ENCODE peak calls at places on chromosomes 5 and 9, in four cellular contexts. O is brain pericyte, S is GM04504, D is HT1080. V is an unnamed sample.

GRCh38 chr5:164784230-164784629 is 1278.8 kb downstream of the MAT2B start:
- DNase-seq in D (no peak), S (no peak), O (no peak), V (no peak)

GRCh38 chr9:137085918-137086530 is 761 bp upstream of the MAN1B1 start:
- DNase-seq in O (no peak), S (peak; percentile 32), D (peak; percentile 32), V (no peak)

GRCh38 chr9:581673-582497 is 259.6 kb upstream of the DMRT1 start:
- DNase-seq in S (no peak), O (no peak), D (peak; percentile 11), V (no peak)

GRCh38 chr9:79155308-79155707 is 416.5 kb upstream of the TLE4 start:
- DNase-seq in S (no peak), O (no peak), D (no peak), V (no peak)

GRCh38 chr5:179079165-179079987 is 19.2 kb downstream of the ZNF354C start:
- DNase-seq in D (no peak), S (no peak), O (no peak), V (no peak)

GRCh38 chr5:100469780-100470179 is 65.4 kb upstream of the FAM174A start:
- DNase-seq in S (no peak), D (no peak), O (no peak), V (no peak)

GRCh38 chr5:83249156-83249555 is 171.8 kb downstream of the XRCC4 start:
- DNase-seq in S (no peak), D (no peak), O (no peak), V (no peak)

GRCh38 chr5:181133610-181134231 is 2.8 kb upstream of the OR2V1 start:
- DNase-seq in D (peak; percentile 87), S (peak; percentile 32), O (no peak), V (peak; percentile 53)

V was measured in HFF-Myc.